ENCODE peak calls at places on chromosomes 11 and 22, in five cellular contexts. T is right atrium auricular region; C is activated T-cell treated with anti-CD3 and anti-CD28 coated beads, Interleukin-2, amount 50 U/mL, for 72 hours; Z is small intestine; B is skeletal muscle cell. L is an unnamed sample.

GRCh38 chr11:14855890-14856289 is 36.1 kb downstream of the CYP2R1 start:
- DNase-seq in Z (no peak), C (no peak), B (no peak), T (no peak), L (no peak)

GRCh38 chr11:40202569-40202968 is 1256.9 kb downstream of the LRRC4C start:
- DNase-seq in C (no peak), Z (no peak), T (no peak), B (no peak), L (no peak)

GRCh38 chr11:121466063-121466794 is 13.5 kb upstream of the SORL1-AS1 start:
- DNase-seq in B (peak), Z (peak), C (peak), T (peak), L (peak)

GRCh38 chr11:116870054-116870453 is 32.6 kb upstream of the APOA1 start:
- DNase-seq in Z (no peak), T (no peak), C (no peak), B (no peak), L (no peak)

GRCh38 chr22:28955817-28956216 is 72.4 kb downstream of the ZNRF3 start:
- DNase-seq in T (no peak), C (peak), B (no peak), Z (no peak), L (peak)

GRCh38 chr22:44108076-44108475 is 72.6 kb upstream of the PARVG start:
- DNase-seq in C (no peak), B (no peak), T (no peak), Z (no peak), L (no peak)

GRCh38 chr22:47299879-47300697 is 537.6 kb downstream of the TBC1D22A start:
- DNase-seq in B (no peak), C (no peak), Z (no peak), T (peak), L (peak)

GRCh38 chr11:74338963-74339362 is 27.5 kb upstream of the P4HA3 start:
- DNase-seq in Z (peak), B (no peak), T (no peak), C (no peak), L (no peak)

GRCh38 chr22:47837703-47838102 is 1075.3 kb downstream of the TBC1D22A start:
- DNase-seq in B (no peak), C (peak), T (no peak), Z (peak), L (no peak)

GRCh38 chr11:32884770-32885384 is 7.7 kb upstream of the QSER1 start:
- DNase-seq in T (no peak), Z (peak), B (no peak), C (no peak), L (no peak)

GRCh38 chr11:123564225-123564624 is 90.2 kb downstream of the SCN3B start:
- DNase-seq in B (no peak), Z (no peak), C (no peak), T (no peak), L (no peak)

GRCh38 chr11:112881461-112881860 is 79.8 kb upstream of the NCAM1 start:
- DNase-seq in B (no peak), Z (peak), T (peak), C (no peak), L (peak)

GRCh38 chr11:12372111-12372510 is 5.3 kb upstream of the PARVA start:
- DNase-seq in B (no peak), C (no peak), T (no peak), Z (no peak), L (no peak)

GRCh38 chr22:41380993-41381328 is 781 bp upstream of the TEF start:
- DNase-seq in B (peak), T (peak), C (no peak), Z (peak), L (no peak)

GRCh38 chr22:35467788-35468187 is 67.8 kb downstream of the MCM5 start:
- DNase-seq in T (peak), C (no peak), B (no peak), Z (peak), L (peak)

GRCh38 chr11:65444314-65445051 is 21.9 kb downstream of the NEAT1 start:
- DNase-seq in B (no peak), Z (peak), C (no peak), T (peak), L (no peak)

GRCh38 chr11:67631427-67631826 is 1.7 kb upstream of the NUDT8 start:
- DNase-seq in C (no peak), T (no peak), Z (peak), B (no peak), L (no peak)

GRCh38 chr22:20212754-20213699 is 55.1 kb downstream of the RTN4R start:
- DNase-seq in C (no peak), B (no peak), Z (no peak), T (no peak), L (no peak)

GRCh38 chr22:19307872-19308271 is 16.4 kb upstream of the CLTCL1 start:
- DNase-seq in B (no peak), T (no peak), Z (no peak), C (no peak), L (no peak)

GRCh38 chr11:17887779-17888178 is 125.1 kb downstream of the SERGEF start:
- DNase-seq in B (peak), T (no peak), Z (no peak), C (no peak), L (no peak)

GRCh38 chr11:2584812-2585565 is 114.8 kb downstream of the KCNQ1OT1 start:
- DNase-seq in B (no peak), T (no peak), Z (no peak), C (no peak), L (no peak)

GRCh38 chr11:44911031-44911814 is 39.5 kb downstream of the TP53I11 start:
- DNase-seq in T (peak), C (peak), Z (peak), B (peak), L (peak)

GRCh38 chr22:21762712-21763581 is 27.4 kb upstream of the YPEL1 start:
- DNase-seq in Z (peak), T (no peak), B (no peak), C (peak), L (no peak)

GRCh38 chr11:57230797-57231538 is 6.1 kb downstream of the APLNR start:
- DNase-seq in T (no peak), B (no peak), C (no peak), Z (no peak), L (no peak)

GRCh38 chr22:26800858-26801257 is 143.5 kb downstream of the MIAT start:
- DNase-seq in C (no peak), T (no peak), Z (no peak), B (peak), L (no peak)

GRCh38 chr11:86143429-86144030 is 74.6 kb upstream of the PICALM start:
- DNase-seq in Z (no peak), T (no peak), C (peak), B (no peak), L (no peak)

GRCh38 chr22:17035246-17035645 is 27.2 kb upstream of the GAB4 start:
- DNase-seq in Z (no peak), C (no peak), B (no peak), T (no peak), L (no peak)

GRCh38 chr11:63609971-63610580 is 4.2 kb downstream of the PLAAT3 start:
- DNase-seq in C (no peak), Z (no peak), T (no peak), B (no peak), L (no peak)

GRCh38 chr22:46828323-46829139 is 66.1 kb downstream of the TBC1D22A start:
- DNase-seq in Z (no peak), C (no peak), T (no peak), B (no peak), L (no peak)

GRCh38 chr11:8022876-8023275 is 35.7 kb downstream of the EIF3F start:
- DNase-seq in T (peak), C (no peak), Z (no peak), B (no peak), L (peak)

GRCh38 chr22:25111579-25112517 is 87.8 kb upstream of the CRYBB3 start:
- DNase-seq in Z (peak), T (peak), C (no peak), B (no peak), L (peak)

L was measured in ureter.